ENCODE peak calls at places on chromosomes 4 and X, in five cellular contexts. F is AG08395, Q is KG1, C is fibroblast of villous mesenchyme, J is ecto neural progenitor cell. B is an unnamed sample.
A peak's percentile ranks its signal among the peaks of the same experiment; 100 is the strongest.

GRCh38 chrX:17878028-17878670 is 17.1 kb upstream of the RAI2 start:
- DNase-seq in J (no peak), F (no peak), Q (no peak), C (no peak), B (no peak)

GRCh38 chr4:182770259-182770968 is 146.8 kb downstream of the DCTD start:
- DNase-seq in C (no peak), F (no peak), Q (no peak), J (no peak), B (no peak)

GRCh38 chr4:152776352-152776751 is 3.2 kb downstream of the TIGD4 start:
- DNase-seq in C (no peak), F (no peak), Q (no peak), J (no peak), B (no peak)

GRCh38 chr4:15373363-15373762 is 54.5 kb upstream of the C1QTNF7 start:
- DNase-seq in J (no peak), Q (no peak), C (peak; percentile 39), F (peak; percentile 35), B (no peak)

GRCh38 chr4:28391877-28392276 is 1531.2 kb downstream of the STIM2 start:
- DNase-seq in F (peak; percentile 28), Q (no peak), C (no peak), J (no peak), B (no peak)

GRCh38 chrX:153967536-153968214 is 3.9 kb downstream of the HCFC1 start:
- DNase-seq in J (no peak), C (no peak), F (no peak), Q (no peak), B (no peak)

GRCh38 chrX:80879143-80879542 is 69.5 kb upstream of the BRWD3 start:
- DNase-seq in F (no peak), Q (no peak), C (no peak), J (no peak), B (no peak)

GRCh38 chr4:151099976-151100417 is 569 bp downstream of the RPS3A start:
- DNase-seq in Q (no peak), J (no peak), F (peak; percentile 52), C (no peak), B (no peak)

GRCh38 chrX:71911731-71912050 is 1.0 kb downstream of the NHSL2 start:
- DNase-seq in Q (no peak), F (no peak), C (no peak), J (no peak), B (no peak)

GRCh38 chr4:8278421-8279287 is 9.1 kb downstream of the HTRA3 start:
- DNase-seq in Q (no peak), J (no peak), C (peak; percentile 87), F (peak; percentile 85), B (no peak)

GRCh38 chr4:7529368-7529923 is 94.7 kb upstream of the PSAPL1 start:
- DNase-seq in F (no peak), J (no peak), C (no peak), Q (no peak), B (no peak)

GRCh38 chrX:105706041-105706440 is 116.3 kb upstream of the NRK start:
- DNase-seq in Q (no peak), F (no peak), C (peak; percentile 31), J (no peak), B (no peak)

GRCh38 chr4:106095408-106095807 is 200.1 kb downstream of the NPNT start:
- DNase-seq in Q (no peak), C (peak; percentile 28), J (no peak), F (peak; percentile 10), B (no peak)

GRCh38 chr4:628346-628745 is 3.0 kb downstream of the PDE6B start:
- DNase-seq in C (no peak), F (no peak), Q (no peak), J (peak; percentile 44), B (no peak)

GRCh38 chr4:77817304-77818076 is 1.7 kb downstream of the CNOT6L start:
- DNase-seq in C (peak; percentile 3), F (no peak), Q (no peak), J (no peak), B (no peak)

GRCh38 chrX:130834149-130834548 is 68.9 kb downstream of the ENOX2 start:
- DNase-seq in J (no peak), F (no peak), Q (no peak), C (no peak), B (no peak)

GRCh38 chr4:4981427-4981826 is 37.8 kb downstream of the CYTL1 start:
- DNase-seq in C (peak; percentile 42), Q (no peak), F (peak; percentile 87), J (no peak), B (no peak)

GRCh38 chrX:51891245-51891644 is 2.2 kb upstream of the MAGED1 start:
- DNase-seq in Q (no peak), C (no peak), F (no peak), J (no peak), B (no peak)

GRCh38 chr4:139142097-139142496 is 34.9 kb downstream of the ELF2 start:
- DNase-seq in J (no peak), C (no peak), F (no peak), Q (no peak), B (no peak)

GRCh38 chr4:74365761-74366160 is 816 bp downstream of the EREG start:
- DNase-seq in F (no peak), C (peak; percentile 6), J (peak; percentile 45), Q (no peak), B (no peak)